ENCODE peak calls at places on chromosomes 2 and 18, in ten cellular contexts. Y is GM23248, C is astrocyte of the cerebellum, M is fibroblast of the aortic adventitia, E is right cardiac atrium, B is osteocyte, P is lower lobe of right lung, R is foreskin fibroblast, Q is aorta, H is progenitor cell of endocrine pancreas. T is an unnamed sample.
A peak's percentile ranks its signal among the peaks of the same experiment; 100 is the strongest.

GRCh38 chr2:128504242-128505149 is 185.8 kb upstream of the HS6ST1 start:
- DNase-seq in Y (no peak), C (no peak), M (no peak), E (no peak), B (peak; percentile 42), P (no peak), R (no peak), Q (no peak), H (no peak), T (no peak)

GRCh38 chr2:120465989-120466703 is 120.2 kb downstream of the INHBB start:
- DNase-seq in Y (no peak), C (no peak), M (no peak), E (no peak), B (no peak), P (peak; percentile 45), R (no peak), Q (peak; percentile 42), H (peak; percentile 57), T (no peak)

GRCh38 chr2:83894976-83895375 is 564.1 kb downstream of the SUCLG1 start:
- DNase-seq in Y (no peak), C (no peak), M (no peak), E (no peak), B (no peak), P (no peak), R (no peak), Q (no peak), H (no peak), T (no peak)

GRCh38 chr2:199692489-199692888 is 158.5 kb downstream of the FTCDNL1 start:
- DNase-seq in Y (no peak), C (no peak), M (no peak), E (no peak), B (no peak), P (no peak), R (no peak), Q (no peak), H (no peak), T (no peak)

GRCh38 chr18:3495691-3496090 is 45.7 kb downstream of the TGIF1 start:
- DNase-seq in Y (no peak), C (no peak), M (no peak), E (no peak), B (no peak), P (no peak), R (no peak), Q (no peak), H (no peak), T (no peak)

GRCh38 chr2:231800493-231801091 is 14.3 kb downstream of the COPS7B start:
- DNase-seq in Y (peak; percentile 69), C (no peak), M (peak; percentile 47), E (peak; percentile 56), B (no peak), P (no peak), R (no peak), Q (no peak), H (peak; percentile 19), T (peak; percentile 7)

GRCh38 chr2:240960963-240961876 is 37.2 kb upstream of the SNED1 start:
- DNase-seq in Y (no peak), C (no peak), M (peak; percentile 17), E (peak; percentile 59), B (peak; percentile 66), P (no peak), R (no peak), Q (no peak), H (peak; percentile 9), T (no peak)

GRCh38 chr2:105584437-105585010 is 160.2 kb upstream of the NCK2 start:
- DNase-seq in Y (no peak), C (no peak), M (no peak), E (no peak), B (no peak), P (no peak), R (no peak), Q (no peak), H (no peak), T (no peak)

GRCh38 chr2:68846056-68846455 is 25.1 kb downstream of the BMP10 start:
- DNase-seq in Y (peak; percentile 33), C (no peak), M (no peak), E (peak; percentile 71), B (no peak), P (no peak), R (no peak), Q (no peak), H (no peak), T (no peak)

GRCh38 chr2:120395221-120395620 is 49.3 kb downstream of the INHBB start:
- DNase-seq in Y (no peak), C (no peak), M (no peak), E (no peak), B (no peak), P (no peak), R (no peak), Q (no peak), H (no peak), T (no peak)

GRCh38 chr2:227152093-227152766 is 11.8 kb downstream of the COL4A4 start:
- DNase-seq in Y (no peak), C (no peak), M (peak; percentile 55), E (no peak), B (no peak), P (no peak), R (no peak), Q (no peak), H (no peak), T (no peak)

GRCh38 chr2:205361272-205361671 is 321.0 kb upstream of the NRP2 start:
- DNase-seq in Y (peak; percentile 62), C (no peak), M (no peak), E (no peak), B (no peak), P (no peak), R (no peak), Q (no peak), H (no peak), T (no peak)

GRCh38 chr18:7174359-7175107 is 56.4 kb upstream of the LRRC30 start:
- DNase-seq in Y (peak; percentile 36), C (no peak), M (no peak), E (peak; percentile 44), B (no peak), P (no peak), R (no peak), Q (no peak), H (no peak), T (no peak)

GRCh38 chr2:105607920-105608504 is 136.7 kb upstream of the NCK2 start:
- DNase-seq in Y (no peak), C (no peak), M (no peak), E (no peak), B (no peak), P (no peak), R (no peak), Q (no peak), H (no peak), T (no peak)

GRCh38 chr2:102050854-102051391 is 59.2 kb downstream of the IL1R2 start:
- DNase-seq in Y (peak; percentile 76), C (peak; percentile 57), M (peak; percentile 99), E (peak; percentile 96), B (no peak), P (peak; percentile 66), R (peak; percentile 92), Q (peak; percentile 92), H (no peak), T (peak; percentile 86)

GRCh38 chr18:50982802-50983179 is 15.0 kb downstream of the ELAC1 start:
- DNase-seq in Y (peak; percentile 25), C (peak; percentile 24), M (peak; percentile 14), E (no peak), B (no peak), P (no peak), R (peak; percentile 4), Q (no peak), H (no peak), T (no peak)

GRCh38 chr2:190679813-190680591 is 31.1 kb downstream of the NAB1 start:
- DNase-seq in Y (peak; percentile 38), C (no peak), M (no peak), E (peak; percentile 71), B (peak; percentile 90), P (peak; percentile 59), R (peak; percentile 29), Q (no peak), H (peak; percentile 12), T (no peak)

GRCh38 chr2:239302808-239303557 is 97.8 kb downstream of the HDAC4 start:
- DNase-seq in Y (no peak), C (no peak), M (no peak), E (peak; percentile 67), B (no peak), P (peak; percentile 67), R (no peak), Q (peak; percentile 72), H (no peak), T (no peak)

GRCh38 chr2:67684991-67685390 is 287.9 kb downstream of the ETAA1 start:
- DNase-seq in Y (peak; percentile 4), C (no peak), M (no peak), E (no peak), B (no peak), P (no peak), R (no peak), Q (no peak), H (no peak), T (no peak)

GRCh38 chr18:42707080-42707479 is 408.4 kb downstream of the RIT2 start:
- DNase-seq in Y (no peak), C (no peak), M (no peak), E (no peak), B (no peak), P (no peak), R (no peak), Q (no peak), H (no peak), T (no peak)

GRCh38 chr2:150450765-150451164 is 36.7 kb downstream of the RND3 start:
- DNase-seq in Y (peak; percentile 8), C (no peak), M (no peak), E (no peak), B (no peak), P (no peak), R (no peak), Q (no peak), H (no peak), T (no peak)

GRCh38 chr2:73937103-73937885 is 10.6 kb downstream of the DGUOK start:
- DNase-seq in Y (no peak), C (peak; percentile 55), M (no peak), E (no peak), B (no peak), P (no peak), R (no peak), Q (no peak), H (no peak), T (no peak)

GRCh38 chr18:35099911-35100310 is 58.7 kb downstream of the MAPRE2 start:
- DNase-seq in Y (peak; percentile 44), C (no peak), M (peak; percentile 33), E (no peak), B (no peak), P (no peak), R (peak; percentile 46), Q (no peak), H (no peak), T (no peak)

GRCh38 chr2:237618449-237618848 is 8.9 kb upstream of the LRRFIP1 start:
- DNase-seq in Y (peak; percentile 83), C (no peak), M (peak; percentile 76), E (no peak), B (no peak), P (no peak), R (peak; percentile 85), Q (no peak), H (no peak), T (peak; percentile 43)

GRCh38 chr18:31555971-31556747 is 35.5 kb upstream of the TTR start:
- DNase-seq in Y (peak; percentile 67), C (peak; percentile 67), M (peak; percentile 84), E (no peak), B (no peak), P (no peak), R (peak; percentile 34), Q (no peak), H (peak; percentile 20), T (peak; percentile 75)

GRCh38 chr2:228699400-228699799 is 517.9 kb upstream of the SPHKAP start:
- DNase-seq in Y (peak; percentile 34), C (no peak), M (peak; percentile 65), E (no peak), B (no peak), P (no peak), R (no peak), Q (no peak), H (no peak), T (no peak)

GRCh38 chr2:163877316-163877715 is 141.5 kb upstream of the FIGN start:
- DNase-seq in Y (peak; percentile 24), C (peak; percentile 9), M (peak; percentile 64), E (no peak), B (no peak), P (no peak), R (no peak), Q (no peak), H (no peak), T (peak; percentile 12)

GRCh38 chr2:98484121-98484557 is 39.5 kb downstream of the INPP4A start:
- DNase-seq in Y (no peak), C (no peak), M (no peak), E (no peak), B (no peak), P (no peak), R (no peak), Q (no peak), H (no peak), T (no peak)